ENCODE peak calls at places on chromosome 13, in four cellular contexts. T is body of pancreas, B is ascending aorta, R is GM23338. G is an unnamed sample.

GRCh38 chr13:49302817-49303216 is 55.1 kb downstream of the CDADC1 start:
- DNase-seq in T (no peak), B (peak), R (no peak), G (no peak)

GRCh38 chr13:113485545-113485944 is 5.0 kb downstream of the DCUN1D2 start:
- DNase-seq in T (no peak), B (no peak), R (no peak), G (no peak)

GRCh38 chr13:51785592-51786424 is 18.2 kb downstream of the DHRS12 start:
- DNase-seq in T (peak), B (no peak), R (no peak), G (no peak)

GRCh38 chr13:90545070-90545840 is 802.2 kb upstream of the MIR17HG start:
- DNase-seq in T (no peak), B (no peak), R (no peak), G (no peak)

GRCh38 chr13:45198041-45198440 is 2.8 kb downstream of the KCTD4 start:
- DNase-seq in T (no peak), B (no peak), R (no peak), G (no peak)

GRCh38 chr13:34942732-34943674 is 933 bp downstream of the NBEA start:
- DNase-seq in T (peak), B (peak), R (peak), G (peak)

GRCh38 chr13:61778531-61778930 is 362.9 kb upstream of the PCDH20 start:
- DNase-seq in T (no peak), B (no peak), R (peak), G (no peak)

GRCh38 chr13:47004022-47004421 is 107.2 kb upstream of the HTR2A start:
- DNase-seq in T (no peak), B (no peak), R (no peak), G (no peak)

GRCh38 chr13:51894239-51894638 is 32.5 kb downstream of the CCDC70 start:
- DNase-seq in T (no peak), B (no peak), R (peak), G (no peak)

GRCh38 chr13:75186384-75186783 is 295.6 kb downstream of the TBC1D4 start:
- DNase-seq in T (no peak), B (no peak), R (no peak), G (no peak)

GRCh38 chr13:35471466-35472307 is 4.8 kb downstream of the MAB21L1 start:
- DNase-seq in T (no peak), B (no peak), R (peak), G (peak)

GRCh38 chr13:34419025-34419424 is 523.0 kb upstream of the NBEA start:
- DNase-seq in T (no peak), B (no peak), R (no peak), G (no peak)

GRCh38 chr13:98890186-98890585 is 87.7 kb downstream of the DOCK9 start:
- DNase-seq in T (no peak), B (no peak), R (no peak), G (no peak)

GRCh38 chr13:84417426-84417825 is 535.2 kb upstream of the SLITRK1 start:
- DNase-seq in T (no peak), B (no peak), R (no peak), G (no peak)

GRCh38 chr13:52405369-52405766 is 604 bp downstream of the THSD1 start:
- DNase-seq in T (no peak), B (no peak), R (peak), G (no peak)

GRCh38 chr13:32594339-32594738 is 8.1 kb downstream of the PDS5B start:
- DNase-seq in T (no peak), B (no peak), R (no peak), G (no peak)

GRCh38 chr13:93098972-93099371 is 127.6 kb upstream of the GPC6 start:
- DNase-seq in T (peak), B (no peak), R (no peak), G (no peak)

GRCh38 chr13:76672422-76672821 is 213.8 kb downstream of the KCTD12 start:
- DNase-seq in T (no peak), B (no peak), R (no peak), G (no peak)

GRCh38 chr13:42027286-42027685 is 21.2 kb upstream of the DGKH start:
- DNase-seq in T (no peak), B (no peak), R (no peak), G (no peak)

GRCh38 chr13:36673838-36674326 is at the start of gene SERTM1:
- DNase-seq in T (no peak), B (no peak), R (peak), G (peak)

GRCh38 chr13:85236431-85236830 is 562.8 kb downstream of the SLITRK6 start:
- DNase-seq in T (no peak), B (no peak), R (no peak), G (no peak)

GRCh38 chr13:28268800-28269223 is 130.5 kb downstream of the PAN3 start:
- DNase-seq in T (no peak), B (no peak), R (no peak), G (no peak)

DNA sequence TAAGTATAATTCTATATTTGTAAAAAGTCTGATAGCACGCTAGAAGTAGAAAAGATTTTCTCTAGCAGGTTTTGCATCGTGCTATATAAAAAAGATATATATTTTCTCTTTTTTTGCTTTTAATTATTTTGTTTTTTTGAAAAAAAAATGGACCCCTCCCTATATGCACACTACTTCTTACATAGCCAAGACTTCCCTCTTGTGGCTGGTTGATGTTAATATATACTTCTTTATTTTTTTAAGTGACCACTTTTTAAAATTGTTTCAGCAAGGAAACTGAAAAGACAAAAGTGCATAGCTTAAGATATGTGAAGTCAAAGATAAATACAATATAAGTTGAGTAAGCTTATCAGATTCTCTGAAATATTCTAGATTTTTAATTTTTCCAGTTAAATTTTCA is 1202.8 kb downstream of the DIAPH3 start:
- DNase-seq in T (no peak), B (no peak), R (peak), G (no peak)
- TF ChIP-seq CTCF in T (no peak), B (no peak), R (peak), G (peak)

GRCh38 chr13:106383791-106384190 is 151.7 kb downstream of the EFNB2 start:
- DNase-seq in T (no peak), B (no peak), R (no peak), G (no peak)
- TF ChIP-seq CTCF in T (no peak), B (no peak), R (no peak), G (no peak)

GRCh38 chr13:88887045-88887662 is 1216.0 kb downstream of the SLITRK5 start:
- DNase-seq in T (no peak), B (no peak), R (peak), G (no peak)
- TF ChIP-seq CTCF in T (no peak), B (no peak), R (peak), G (no peak)

GRCh38 chr13:110254151-110254679 is 52.7 kb downstream of the COL4A1 start:
- DNase-seq in T (no peak), B (peak), R (no peak), G (no peak)
- TF ChIP-seq CTCF in T (no peak), B (no peak), R (no peak), G (no peak)

GRCh38 chr13:71499944-71500514 is 367.0 kb downstream of the DACH1 start:
- DNase-seq in T (no peak), B (no peak), R (no peak), G (no peak)
- TF ChIP-seq CTCF in T (no peak), B (no peak), R (no peak), G (no peak)